ENCODE peak calls at places on chromosome 4, in six cellular contexts. One of them, this sample, is unnamed.

GRCh38 chr4:38003628-38004027 is 43.4 kb downstream of the PTTG2 start:
- DNase-seq in heart left ventricle: no peak
- DNase-seq in amygdala: no peak
- DNase-seq in fibroblast of pulmonary artery: no peak
- DNase-seq in NCI-H774: no peak
- DNase-seq in T-helper 2 cell: no peak
- DNase-seq in this sample: no peak

GRCh38 chr4:94763005-94763404 is 5.2 kb downstream of the BMPR1B start:
- DNase-seq in T-helper 2 cell: no peak
- DNase-seq in fibroblast of pulmonary artery: no peak
- DNase-seq in NCI-H774: no peak
- DNase-seq in heart left ventricle: no peak
- DNase-seq in amygdala: no peak
- DNase-seq in this sample: no peak

GRCh38 chr4:98661356-98662054 is 3.1 kb upstream of the TSPAN5 start:
- DNase-seq in T-helper 2 cell: no peak
- DNase-seq in amygdala: no peak
- DNase-seq in fibroblast of pulmonary artery: no peak
- DNase-seq in NCI-H774: no peak
- DNase-seq in heart left ventricle: no peak
- DNase-seq in this sample: no peak

GRCh38 chr4:138898282-138898681 is 117.3 kb upstream of the NOCT start:
- DNase-seq in fibroblast of pulmonary artery: peak; percentile 39
- DNase-seq in amygdala: no peak
- DNase-seq in NCI-H774: peak; percentile 70
- DNase-seq in heart left ventricle: no peak
- DNase-seq in T-helper 2 cell: no peak
- DNase-seq in this sample: no peak

GRCh38 chr4:2875556-2875955 is 31.9 kb downstream of the ADD1 start:
- DNase-seq in fibroblast of pulmonary artery: no peak
- DNase-seq in T-helper 2 cell: no peak
- DNase-seq in NCI-H774: no peak
- DNase-seq in heart left ventricle: no peak
- DNase-seq in amygdala: peak; percentile 24
- DNase-seq in this sample: no peak

GRCh38 chr4:127781303-127782024 is 658 bp upstream of the HSPA4L start:
- DNase-seq in amygdala: no peak
- DNase-seq in heart left ventricle: peak; percentile 68
- DNase-seq in fibroblast of pulmonary artery: peak; percentile 52
- DNase-seq in NCI-H774: no peak
- DNase-seq in T-helper 2 cell: no peak
- DNase-seq in this sample: no peak

GRCh38 chr4:102610007-102610406 is 108.8 kb downstream of the NFKB1 start:
- DNase-seq in heart left ventricle: no peak
- DNase-seq in T-helper 2 cell: no peak
- DNase-seq in amygdala: no peak
- DNase-seq in fibroblast of pulmonary artery: peak; percentile 37
- DNase-seq in NCI-H774: no peak
- DNase-seq in this sample: no peak

GRCh38 chr4:20832821-20833220 is 132.6 kb downstream of the PACRGL start:
- DNase-seq in T-helper 2 cell: no peak
- DNase-seq in NCI-H774: no peak
- DNase-seq in fibroblast of pulmonary artery: peak; percentile 53
- DNase-seq in heart left ventricle: no peak
- DNase-seq in amygdala: no peak
- DNase-seq in this sample: no peak

GRCh38 chr4:122539861-122540465 is 80.9 kb downstream of the IL21 start:
- DNase-seq in NCI-H774: no peak
- DNase-seq in amygdala: no peak
- DNase-seq in T-helper 2 cell: no peak
- DNase-seq in heart left ventricle: no peak
- DNase-seq in fibroblast of pulmonary artery: no peak
- DNase-seq in this sample: no peak

GRCh38 chr4:58225460-58225859 is 1115.3 kb upstream of the IGFBP7 start:
- DNase-seq in heart left ventricle: no peak
- DNase-seq in T-helper 2 cell: no peak
- DNase-seq in fibroblast of pulmonary artery: no peak
- DNase-seq in NCI-H774: no peak
- DNase-seq in amygdala: no peak
- DNase-seq in this sample: no peak

GRCh38 chr4:158807696-158808095 is 38.9 kb downstream of the FNIP2 start:
- DNase-seq in fibroblast of pulmonary artery: no peak
- DNase-seq in heart left ventricle: no peak
- DNase-seq in amygdala: no peak
- DNase-seq in NCI-H774: no peak
- DNase-seq in T-helper 2 cell: no peak
- DNase-seq in this sample: no peak

GRCh38 chr4:182863501-182863900 is 53.7 kb downstream of the DCTD start:
- DNase-seq in amygdala: no peak
- DNase-seq in T-helper 2 cell: no peak
- DNase-seq in NCI-H774: no peak
- DNase-seq in heart left ventricle: no peak
- DNase-seq in fibroblast of pulmonary artery: no peak
- DNase-seq in this sample: no peak

GRCh38 chr4:7041851-7042696 is 1.1 kb upstream of the TADA2B start:
- DNase-seq in amygdala: no peak
- DNase-seq in heart left ventricle: peak; percentile 71
- DNase-seq in T-helper 2 cell: no peak
- DNase-seq in fibroblast of pulmonary artery: no peak
- DNase-seq in NCI-H774: no peak
- DNase-seq in this sample: peak; percentile 51

GRCh38 chr4:52646726-52647125 is 12.4 kb downstream of the USP46 start:
- DNase-seq in heart left ventricle: no peak
- DNase-seq in amygdala: no peak
- DNase-seq in NCI-H774: no peak
- DNase-seq in fibroblast of pulmonary artery: no peak
- DNase-seq in T-helper 2 cell: no peak
- DNase-seq in this sample: no peak

GRCh38 chr4:36283912-36284465 is 2.6 kb downstream of the DTHD1 start:
- DNase-seq in amygdala: peak; percentile 24
- DNase-seq in heart left ventricle: no peak
- DNase-seq in T-helper 2 cell: no peak
- DNase-seq in fibroblast of pulmonary artery: no peak
- DNase-seq in NCI-H774: no peak
- DNase-seq in this sample: no peak

GRCh38 chr4:55395529-55396304 is at the start of gene TMEM165:
- DNase-seq in T-helper 2 cell: peak; percentile 78
- DNase-seq in NCI-H774: peak; percentile 85
- DNase-seq in fibroblast of pulmonary artery: peak; percentile 85
- DNase-seq in amygdala: peak; percentile 79
- DNase-seq in heart left ventricle: peak; percentile 95
- DNase-seq in this sample: peak; percentile 88

GRCh38 chr4:186726440-186727148 is 2.9 kb upstream of the FAT1 start:
- DNase-seq in amygdala: no peak
- DNase-seq in T-helper 2 cell: no peak
- DNase-seq in fibroblast of pulmonary artery: peak; percentile 79
- DNase-seq in heart left ventricle: peak; percentile 74
- DNase-seq in NCI-H774: peak; percentile 7
- DNase-seq in this sample: peak; percentile 60

GRCh38 chr4:62544428-62544827 is 1344.3 kb downstream of the ADGRL3 start:
- DNase-seq in heart left ventricle: no peak
- DNase-seq in fibroblast of pulmonary artery: peak; percentile 58
- DNase-seq in amygdala: no peak
- DNase-seq in NCI-H774: no peak
- DNase-seq in T-helper 2 cell: no peak
- DNase-seq in this sample: no peak

GRCh38 chr4:82578935-82579334 is 17.1 kb upstream of the TMEM150C start:
- DNase-seq in NCI-H774: no peak
- DNase-seq in T-helper 2 cell: no peak
- DNase-seq in fibroblast of pulmonary artery: peak; percentile 4
- DNase-seq in amygdala: no peak
- DNase-seq in heart left ventricle: no peak
- DNase-seq in this sample: no peak

GRCh38 chr4:108068422-108068821 is 78.7 kb downstream of the HADH start:
- DNase-seq in T-helper 2 cell: no peak
- DNase-seq in NCI-H774: no peak
- DNase-seq in heart left ventricle: no peak
- DNase-seq in fibroblast of pulmonary artery: peak; percentile 6
- DNase-seq in amygdala: no peak
- DNase-seq in this sample: no peak

GRCh38 chr4:15031197-15031596 is 28.9 kb downstream of the CPEB2 start:
- DNase-seq in fibroblast of pulmonary artery: no peak
- DNase-seq in heart left ventricle: no peak
- DNase-seq in amygdala: no peak
- DNase-seq in NCI-H774: no peak
- DNase-seq in T-helper 2 cell: no peak
- DNase-seq in this sample: no peak

GRCh38 chr4:38605794-38606586 is 58.0 kb upstream of the KLF3 start:
- DNase-seq in fibroblast of pulmonary artery: no peak
- DNase-seq in heart left ventricle: no peak
- DNase-seq in T-helper 2 cell: no peak
- DNase-seq in amygdala: no peak
- DNase-seq in NCI-H774: peak; percentile 13
- DNase-seq in this sample: no peak

GRCh38 chr4:26866203-26866602 is 5.6 kb downstream of the STIM2 start:
- DNase-seq in T-helper 2 cell: no peak
- DNase-seq in fibroblast of pulmonary artery: no peak
- DNase-seq in amygdala: no peak
- DNase-seq in heart left ventricle: no peak
- DNase-seq in NCI-H774: no peak
- DNase-seq in this sample: no peak

This sample was measured in ovary.